ENCODE peak calls at places on chromosomes 12 and 14, in four cellular contexts. H, L, A and M are unnamed samples.
A peak's percentile ranks its signal among the peaks of the same experiment; 100 is the strongest.

GRCh38 chr14:101781240-101782061 is 19.9 kb downstream of the PPP2R5C start:
- DNase-seq in H (no peak), L (no peak), A (no peak), M (no peak)

GRCh38 chr12:79174656-79175055 is 310.1 kb downstream of the SYT1 start:
- DNase-seq in H (no peak), L (no peak), A (no peak), M (no peak)

GRCh38 chr12:114925076-114925475 is 241.1 kb upstream of the TBX3 start:
- DNase-seq in H (no peak), L (no peak), A (no peak), M (no peak)

GRCh38 chr12:106135075-106135474 is 3.7 kb downstream of the NUAK1 start:
- DNase-seq in H (no peak), L (no peak), A (no peak), M (no peak)

GRCh38 chr12:107468182-107468581 is 217.4 kb upstream of the PWP1 start:
- DNase-seq in H (no peak), L (no peak), A (no peak), M (no peak)

GRCh38 chr12:92295523-92295922 is 149.9 kb upstream of the BTG1 start:
- DNase-seq in H (no peak), L (no peak), A (no peak), M (no peak)

GRCh38 chr12:104677441-104678089 is 220.8 kb downstream of the CHST11 start:
- DNase-seq in H (peak; percentile 67), L (no peak), A (no peak), M (no peak)

GRCh38 chr14:34452258-34452822 is 9.7 kb downstream of the SPTSSA start:
- DNase-seq in H (no peak), L (no peak), A (no peak), M (no peak)

GRCh38 chr12:42260518-42260917 is 22.5 kb upstream of the YAF2 start:
- DNase-seq in H (peak; percentile 29), L (no peak), A (no peak), M (no peak)

GRCh38 chr12:48105321-48105866 is 485 bp downstream of the SENP1 start:
- DNase-seq in H (no peak), L (no peak), A (no peak), M (no peak)

GRCh38 chr14:102201369-102201748 is 61.7 kb downstream of the WDR20 start:
- DNase-seq in H (no peak), L (no peak), A (no peak), M (no peak)

DNA sequence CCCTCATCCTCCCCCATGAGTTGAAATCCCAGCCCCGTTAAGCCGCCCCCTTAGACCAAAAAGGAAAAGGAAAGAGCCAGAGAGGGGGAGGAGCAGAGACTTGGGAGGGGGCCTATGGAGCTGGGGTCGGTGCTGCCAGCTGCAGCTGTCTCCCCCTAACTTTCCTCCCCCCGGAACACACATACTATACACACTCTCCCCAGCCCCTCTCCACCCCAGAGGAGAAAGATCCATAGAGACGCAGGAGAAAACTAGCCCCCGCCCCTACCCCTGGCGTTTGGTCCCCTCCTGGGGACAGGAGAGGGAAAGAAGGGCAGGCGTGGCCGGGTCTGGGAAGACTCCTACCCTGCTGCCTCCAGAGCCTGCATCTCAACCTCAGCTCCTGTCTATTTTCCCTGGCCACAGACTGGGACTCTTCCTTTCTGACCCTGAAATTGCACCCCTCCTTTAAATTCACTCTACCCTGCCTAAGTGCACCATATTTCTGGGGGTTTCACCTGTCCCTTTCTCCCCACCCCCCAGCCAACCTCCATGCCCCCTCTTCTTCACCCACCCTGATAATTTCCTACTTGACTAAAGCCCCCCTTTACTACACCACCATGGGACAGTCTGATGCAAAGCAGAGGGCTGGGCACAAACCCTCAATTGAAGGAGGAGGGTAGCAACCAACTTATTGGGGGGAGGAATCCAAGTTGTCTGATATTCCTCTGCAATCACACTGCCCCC is 1.6 kb upstream of the HOXC9 start:
- DNase-seq in H (no peak), L (no peak), A (no peak), M (no peak)
- TF ChIP-seq CTCF in H (no peak), L (no peak), A (no peak), M (no peak)

GRCh38 chr12:93793983-93794382 is 116.8 kb downstream of the CRADD start:
- DNase-seq in H (no peak), L (no peak), A (no peak), M (no peak)

GRCh38 chr12:93789767-93790166 is 112.6 kb downstream of the CRADD start:
- DNase-seq in H (no peak), L (no peak), A (no peak), M (no peak)

GRCh38 chr12:93793007-93793406 is 115.8 kb downstream of the CRADD start:
- DNase-seq in H (no peak), L (no peak), A (no peak), M (no peak)

GRCh38 chr12:93788853-93789252 is 111.7 kb downstream of the CRADD start:
- DNase-seq in H (no peak), L (no peak), A (no peak), M (no peak)

DNA sequence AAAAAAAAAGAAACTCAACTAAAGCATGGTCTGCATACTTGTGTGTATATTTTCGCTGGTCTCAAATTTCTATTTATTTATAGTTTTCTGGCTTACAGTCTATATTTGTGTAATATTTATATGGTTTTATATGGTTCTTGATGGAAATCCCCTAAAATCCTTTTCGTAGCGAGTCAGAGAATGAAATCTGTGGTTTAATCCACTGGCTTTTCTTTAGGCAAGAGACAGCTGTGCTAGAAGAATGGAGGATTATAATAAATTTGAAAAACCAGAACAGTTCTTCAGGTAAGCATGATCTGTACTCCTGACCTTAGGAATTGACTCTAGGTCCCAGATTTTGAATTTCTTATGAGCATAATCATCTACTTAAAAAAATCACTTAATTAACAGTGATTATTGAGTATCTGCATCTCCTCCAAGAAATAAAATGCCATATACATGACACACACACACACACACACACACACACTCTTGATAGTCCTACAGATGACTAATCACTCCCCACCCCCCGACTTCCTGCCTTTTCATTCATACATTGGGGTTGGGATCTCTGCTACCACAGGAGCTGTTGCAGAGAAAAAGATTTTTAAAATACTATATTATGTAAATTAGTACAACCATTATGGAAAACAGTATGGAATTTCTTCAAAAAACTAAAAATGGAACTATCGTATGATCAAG is 113.4 kb downstream of the CRADD start:
- DNase-seq in H (no peak), L (no peak), A (peak; percentile 40), M (no peak)
- H3K27ac ChIP-seq in H (no peak overlapping the region), L (no peak overlapping the region), A (no peak overlapping the region), M (no peak overlapping the region)

DNA sequence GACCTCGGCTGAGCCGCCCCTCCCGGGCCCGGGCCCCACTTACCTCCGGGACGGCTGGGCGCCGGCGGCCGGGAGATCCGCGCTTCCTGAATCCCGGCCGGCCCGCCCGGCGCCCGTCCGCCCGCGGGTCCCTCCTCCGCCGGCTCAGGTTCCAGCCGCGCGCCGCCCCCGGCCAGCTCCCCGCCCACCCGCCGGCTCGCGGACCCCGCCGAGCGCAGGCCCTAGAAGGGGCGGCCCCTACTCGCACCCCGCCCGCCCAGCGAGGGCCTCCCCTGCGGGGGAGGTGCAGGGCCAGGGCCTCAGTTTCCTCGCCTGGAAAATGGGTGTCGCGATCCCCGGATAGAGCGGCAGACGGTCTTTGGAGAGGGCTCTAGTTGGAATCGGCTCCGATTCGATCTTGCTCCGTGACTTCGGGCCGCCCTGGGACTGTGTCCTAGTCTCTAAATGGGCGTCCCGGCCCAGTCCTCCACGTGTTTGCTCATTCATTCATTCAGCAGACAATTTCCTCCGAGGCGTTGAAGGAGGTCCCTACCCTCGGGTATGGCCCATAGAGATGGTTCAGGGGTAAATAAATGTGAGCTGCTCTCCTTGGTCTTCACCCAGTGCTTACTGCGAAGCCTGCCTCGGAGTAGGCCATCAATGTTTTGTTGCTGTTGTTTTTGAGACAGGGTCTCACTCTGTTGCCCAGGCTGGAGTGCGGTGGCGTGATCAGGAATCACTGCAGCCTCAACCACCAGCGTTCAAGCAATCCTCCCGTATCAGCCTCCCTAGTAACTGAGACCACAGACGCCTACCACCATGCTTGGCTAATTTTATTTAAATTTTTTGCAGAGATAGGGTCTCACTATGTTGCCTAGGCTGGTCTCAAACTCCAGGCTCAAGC is at the start of gene TRPV4:
- DNase-seq in H (peak; percentile 30), L (no peak), A (peak; percentile 35), M (no peak)
- TF ChIP-seq POLR2A in H (no peak), L (no peak), A (no peak), M (no peak)

DNA sequence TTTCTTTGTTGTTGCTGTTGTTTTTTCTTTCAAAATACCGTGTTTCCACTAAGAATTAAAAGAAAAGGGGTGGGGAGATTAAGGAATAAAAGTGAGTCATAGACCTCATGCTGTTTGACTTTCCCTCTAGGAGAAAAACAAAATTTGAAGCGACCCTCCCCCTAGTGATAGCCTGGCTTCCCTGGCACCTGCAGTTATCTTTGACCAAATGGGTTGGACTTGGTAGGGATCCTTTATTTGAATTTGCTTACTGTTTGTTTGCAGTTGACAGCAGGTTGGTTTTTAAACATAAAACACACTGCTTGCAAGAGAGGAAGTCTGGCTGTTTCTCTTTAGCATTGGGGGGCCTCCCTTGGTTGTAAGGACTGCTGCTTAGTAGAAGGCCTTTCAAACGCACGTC is 14.0 kb downstream of the OTX2 start:
- DNase-seq in H (no peak), L (no peak), A (no peak), M (no peak)
- TF ChIP-seq CTCF in H (no peak), L (no peak), A (no peak), M (no peak)

GRCh38 chr12:89029961-89030360 is 322.3 kb downstream of the DUSP6 start:
- DNase-seq in H (no peak), L (no peak), A (no peak), M (no peak)

GRCh38 chr12:89038831-89039509 is 313.3 kb downstream of the DUSP6 start:
- DNase-seq in H (no peak), L (no peak), A (no peak), M (no peak)

GRCh38 chr12:89033062-89033461 is 319.2 kb downstream of the DUSP6 start:
- DNase-seq in H (no peak), L (no peak), A (peak; percentile 3), M (no peak)
- H3K27ac ChIP-seq in H (no peak overlapping the region), L (no peak overlapping the region), A (no peak overlapping the region), M (no peak overlapping the region)